ENCODE peak calls at places on chromosome 10, in nine cellular contexts. One of them, this sample, is unnamed.

GRCh38 chr10:9302142-9302746 is 1247.8 kb downstream of the GATA3 start:
- DNase-seq in H9: no peak
- DNase-seq in MM.1S: peak
- DNase-seq in PC-3: peak
- DNase-seq in neuronal stem cell: peak
- DNase-seq in HCT116: peak
- DNase-seq in GM23248: peak
- DNase-seq in fibroblast of lung: peak
- DNase-seq in IMR-90: peak
- DNase-seq in this sample: no peak

GRCh38 chr10:16386855-16387254 is 50.0 kb upstream of the PTER start:
- DNase-seq in IMR-90: no peak
- DNase-seq in neuronal stem cell: no peak
- DNase-seq in fibroblast of lung: no peak
- DNase-seq in H9: peak
- DNase-seq in PC-3: no peak
- DNase-seq in HCT116: no peak
- DNase-seq in MM.1S: no peak
- DNase-seq in GM23248: no peak
- DNase-seq in this sample: no peak

GRCh38 chr10:120477006-120477722 is 20.1 kb downstream of the PLPP4 start:
- DNase-seq in IMR-90: no peak
- DNase-seq in HCT116: no peak
- DNase-seq in H9: peak
- DNase-seq in neuronal stem cell: no peak
- DNase-seq in GM23248: peak
- DNase-seq in MM.1S: no peak
- DNase-seq in PC-3: no peak
- DNase-seq in fibroblast of lung: peak
- DNase-seq in this sample: no peak

GRCh38 chr10:101952196-101952595 is 103.8 kb downstream of the ARMH3 start:
- DNase-seq in MM.1S: no peak
- DNase-seq in HCT116: no peak
- DNase-seq in fibroblast of lung: peak
- DNase-seq in PC-3: no peak
- DNase-seq in IMR-90: peak
- DNase-seq in H9: no peak
- DNase-seq in GM23248: peak
- DNase-seq in neuronal stem cell: no peak
- DNase-seq in this sample: no peak

GRCh38 chr10:22783807-22784206 is 69.4 kb upstream of the PIP4K2A start:
- DNase-seq in IMR-90: no peak
- DNase-seq in HCT116: no peak
- DNase-seq in GM23248: no peak
- DNase-seq in fibroblast of lung: no peak
- DNase-seq in MM.1S: no peak
- DNase-seq in PC-3: no peak
- DNase-seq in neuronal stem cell: no peak
- DNase-seq in H9: no peak
- DNase-seq in this sample: no peak

GRCh38 chr10:110609592-110609991 is 34.5 kb upstream of the RBM20 start:
- DNase-seq in PC-3: peak
- DNase-seq in neuronal stem cell: no peak
- DNase-seq in fibroblast of lung: no peak
- DNase-seq in GM23248: no peak
- DNase-seq in H9: no peak
- DNase-seq in MM.1S: no peak
- DNase-seq in IMR-90: no peak
- DNase-seq in HCT116: peak
- DNase-seq in this sample: no peak

GRCh38 chr10:88389456-88389855 is 193.7 kb downstream of the RNLS start:
- DNase-seq in HCT116: no peak
- DNase-seq in H9: no peak
- DNase-seq in IMR-90: peak
- DNase-seq in fibroblast of lung: peak
- DNase-seq in GM23248: peak
- DNase-seq in MM.1S: peak
- DNase-seq in neuronal stem cell: no peak
- DNase-seq in PC-3: no peak
- DNase-seq in this sample: no peak

GRCh38 chr10:22622242-22622806 is 92.1 kb downstream of the PIP4K2A start:
- DNase-seq in fibroblast of lung: no peak
- DNase-seq in neuronal stem cell: no peak
- DNase-seq in MM.1S: no peak
- DNase-seq in GM23248: no peak
- DNase-seq in IMR-90: no peak
- DNase-seq in HCT116: no peak
- DNase-seq in H9: no peak
- DNase-seq in PC-3: no peak
- DNase-seq in this sample: peak

GRCh38 chr10:30384791-30385201 is 35.7 kb upstream of the MTPAP start:
- DNase-seq in IMR-90: peak
- DNase-seq in H9: peak
- DNase-seq in GM23248: peak
- DNase-seq in fibroblast of lung: peak
- DNase-seq in MM.1S: peak
- DNase-seq in PC-3: peak
- DNase-seq in HCT116: peak
- DNase-seq in neuronal stem cell: no peak
- DNase-seq in this sample: no peak

GRCh38 chr10:30383366-30383765 is 34.3 kb upstream of the MTPAP start:
- DNase-seq in GM23248: peak
- DNase-seq in IMR-90: peak
- DNase-seq in fibroblast of lung: peak
- DNase-seq in HCT116: no peak
- DNase-seq in MM.1S: no peak
- DNase-seq in H9: no peak
- DNase-seq in PC-3: no peak
- DNase-seq in neuronal stem cell: no peak
- DNase-seq in this sample: no peak

GRCh38 chr10:30386801-30387588 is 37.9 kb upstream of the MTPAP start:
- DNase-seq in PC-3: peak
- DNase-seq in HCT116: no peak
- DNase-seq in H9: no peak
- DNase-seq in MM.1S: no peak
- DNase-seq in GM23248: peak
- DNase-seq in neuronal stem cell: no peak
- DNase-seq in fibroblast of lung: peak
- DNase-seq in IMR-90: no peak
- DNase-seq in this sample: no peak

GRCh38 chr10:30387646-30388243 is 38.7 kb upstream of the MTPAP start:
- DNase-seq in HCT116: peak
- DNase-seq in IMR-90: no peak
- DNase-seq in PC-3: peak
- DNase-seq in MM.1S: no peak
- DNase-seq in neuronal stem cell: no peak
- DNase-seq in H9: no peak
- DNase-seq in fibroblast of lung: peak
- DNase-seq in GM23248: peak
- DNase-seq in this sample: no peak

DNA sequence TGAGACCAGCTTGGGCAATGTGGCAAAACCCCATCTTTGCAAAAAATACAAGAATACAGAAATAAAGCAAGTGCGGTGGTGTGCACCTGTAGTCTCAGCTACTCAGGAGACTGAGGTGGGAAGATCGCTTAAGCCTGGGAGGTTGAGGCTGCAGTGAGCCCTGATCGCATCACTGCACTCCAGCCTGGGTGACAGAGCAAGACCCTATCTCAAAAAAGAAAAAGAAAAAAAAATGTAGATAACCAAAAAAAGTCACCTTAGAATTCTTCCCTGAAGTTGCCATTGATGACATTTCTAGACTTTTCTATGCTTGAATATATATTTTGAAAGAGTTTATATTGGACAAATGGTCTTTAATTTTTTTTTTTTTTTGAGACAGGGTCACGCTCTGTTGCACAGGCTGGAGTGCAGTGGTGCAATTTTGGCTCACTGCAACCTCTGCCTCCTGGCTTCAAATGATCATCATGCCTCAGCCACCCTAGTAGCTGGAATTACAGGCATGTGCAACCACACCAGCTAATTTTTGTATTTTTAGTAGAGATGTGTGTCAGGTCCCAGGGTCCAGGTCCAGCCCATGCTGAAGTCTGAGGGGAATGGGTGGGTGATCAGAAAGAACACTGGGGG is 35.1 kb upstream of the MTPAP start:
- DNase-seq in PC-3: no peak
- DNase-seq in fibroblast of lung: no peak
- DNase-seq in neuronal stem cell: no peak
- DNase-seq in H9: no peak
- DNase-seq in MM.1S: no peak
- DNase-seq in IMR-90: no peak
- DNase-seq in HCT116: no peak
- DNase-seq in GM23248: no peak
- DNase-seq in this sample: no peak
- H3K9ac ChIP-seq in PC-3: no peak
- H3K9ac ChIP-seq in fibroblast of lung: no peak
- H3K9ac ChIP-seq in neuronal stem cell: no peak
- H3K9ac ChIP-seq in H9: no peak
- H3K9ac ChIP-seq in MM.1S: no peak
- H3K9ac ChIP-seq in IMR-90: no peak
- H3K9ac ChIP-seq in HCT116: no peak
- H3K9ac ChIP-seq in GM23248: no peak
- H3K9ac ChIP-seq in this sample: no peak

GRCh38 chr10:70493660-70494234 is 15.2 kb downstream of the PALD1 start:
- DNase-seq in neuronal stem cell: no peak
- DNase-seq in HCT116: no peak
- DNase-seq in IMR-90: no peak
- DNase-seq in fibroblast of lung: no peak
- DNase-seq in H9: peak
- DNase-seq in PC-3: no peak
- DNase-seq in GM23248: no peak
- DNase-seq in MM.1S: peak
- DNase-seq in this sample: peak

GRCh38 chr10:70494536-70494935 is 16.0 kb downstream of the PALD1 start:
- DNase-seq in HCT116: no peak
- DNase-seq in MM.1S: peak
- DNase-seq in neuronal stem cell: no peak
- DNase-seq in GM23248: peak
- DNase-seq in fibroblast of lung: peak
- DNase-seq in IMR-90: no peak
- DNase-seq in H9: no peak
- DNase-seq in PC-3: no peak
- DNase-seq in this sample: no peak

GRCh38 chr10:70491614-70492013 is 13.0 kb downstream of the PALD1 start:
- DNase-seq in neuronal stem cell: no peak
- DNase-seq in IMR-90: no peak
- DNase-seq in MM.1S: no peak
- DNase-seq in H9: no peak
- DNase-seq in PC-3: no peak
- DNase-seq in HCT116: no peak
- DNase-seq in GM23248: no peak
- DNase-seq in fibroblast of lung: no peak
- DNase-seq in this sample: no peak

GRCh38 chr10:70494966-70495365 is 16.4 kb downstream of the PALD1 start:
- DNase-seq in GM23248: no peak
- DNase-seq in neuronal stem cell: no peak
- DNase-seq in HCT116: no peak
- DNase-seq in fibroblast of lung: no peak
- DNase-seq in IMR-90: no peak
- DNase-seq in PC-3: no peak
- DNase-seq in MM.1S: peak
- DNase-seq in H9: no peak
- DNase-seq in this sample: no peak

GRCh38 chr10:70492786-70493659 is 14.5 kb downstream of the PALD1 start:
- DNase-seq in IMR-90: peak
- DNase-seq in H9: no peak
- DNase-seq in PC-3: peak
- DNase-seq in MM.1S: no peak
- DNase-seq in GM23248: peak
- DNase-seq in neuronal stem cell: no peak
- DNase-seq in fibroblast of lung: peak
- DNase-seq in HCT116: no peak
- DNase-seq in this sample: peak
- H3K9ac ChIP-seq in IMR-90: no peak
- H3K9ac ChIP-seq in H9: no peak
- H3K9ac ChIP-seq in PC-3: no peak
- H3K9ac ChIP-seq in MM.1S: peak
- H3K9ac ChIP-seq in GM23248: no peak
- H3K9ac ChIP-seq in neuronal stem cell: no peak
- H3K9ac ChIP-seq in fibroblast of lung: no peak
- H3K9ac ChIP-seq in HCT116: no peak
- H3K9ac ChIP-seq in this sample: no peak

GRCh38 chr10:11178606-11179221 is 161.0 kb downstream of the CELF2 start:
- DNase-seq in PC-3: no peak
- DNase-seq in GM23248: no peak
- DNase-seq in HCT116: no peak
- DNase-seq in H9: no peak
- DNase-seq in IMR-90: peak
- DNase-seq in neuronal stem cell: no peak
- DNase-seq in MM.1S: peak
- DNase-seq in fibroblast of lung: peak
- DNase-seq in this sample: no peak

GRCh38 chr10:11179231-11180105 is 161.8 kb downstream of the CELF2 start:
- DNase-seq in GM23248: no peak
- DNase-seq in IMR-90: no peak
- DNase-seq in MM.1S: peak
- DNase-seq in neuronal stem cell: no peak
- DNase-seq in H9: no peak
- DNase-seq in fibroblast of lung: no peak
- DNase-seq in HCT116: no peak
- DNase-seq in PC-3: no peak
- DNase-seq in this sample: no peak

GRCh38 chr10:11177926-11178453 is 160.3 kb downstream of the CELF2 start:
- DNase-seq in H9: no peak
- DNase-seq in GM23248: no peak
- DNase-seq in fibroblast of lung: peak
- DNase-seq in PC-3: no peak
- DNase-seq in neuronal stem cell: no peak
- DNase-seq in IMR-90: no peak
- DNase-seq in HCT116: no peak
- DNase-seq in MM.1S: peak
- DNase-seq in this sample: peak

GRCh38 chr10:11175823-11176243 is 158.2 kb downstream of the CELF2 start:
- DNase-seq in IMR-90: no peak
- DNase-seq in HCT116: no peak
- DNase-seq in fibroblast of lung: no peak
- DNase-seq in H9: no peak
- DNase-seq in neuronal stem cell: no peak
- DNase-seq in GM23248: no peak
- DNase-seq in PC-3: no peak
- DNase-seq in MM.1S: peak
- DNase-seq in this sample: no peak

DNA sequence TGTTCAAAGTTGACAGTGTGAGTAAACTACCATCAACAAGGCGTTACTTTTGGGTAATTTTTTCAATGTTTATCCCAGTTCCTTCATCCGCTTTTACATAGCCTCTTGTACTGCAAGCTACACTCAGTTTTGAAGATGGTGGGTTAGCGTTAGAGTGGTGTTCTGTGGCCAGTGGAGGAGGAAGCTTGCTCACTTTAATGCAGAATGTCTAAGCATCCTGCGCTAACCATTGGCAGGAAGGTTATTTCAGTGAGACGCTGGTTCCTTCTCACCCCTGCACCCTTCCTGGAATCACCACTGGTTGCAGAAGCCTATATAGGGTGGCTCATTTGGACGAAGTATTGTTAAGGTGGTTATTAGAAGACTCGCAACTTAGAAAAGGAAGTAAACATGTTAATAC is 159.1 kb downstream of the CELF2 start:
- DNase-seq in IMR-90: no peak
- DNase-seq in PC-3: no peak
- DNase-seq in fibroblast of lung: no peak
- DNase-seq in H9: no peak
- DNase-seq in HCT116: no peak
- DNase-seq in GM23248: no peak
- DNase-seq in neuronal stem cell: no peak
- DNase-seq in MM.1S: peak
- DNase-seq in this sample: no peak
- H3K9ac ChIP-seq in IMR-90: no peak
- H3K9ac ChIP-seq in PC-3: no peak
- H3K9ac ChIP-seq in fibroblast of lung: no peak
- H3K9ac ChIP-seq in H9: no peak
- H3K9ac ChIP-seq in HCT116: no peak
- H3K9ac ChIP-seq in GM23248: no peak
- H3K9ac ChIP-seq in neuronal stem cell: no peak
- H3K9ac ChIP-seq in MM.1S: peak
- H3K9ac ChIP-seq in this sample: no peak

GRCh38 chr10:31061941-31062340 is 30.3 kb upstream of the ZNF438 start:
- DNase-seq in GM23248: no peak
- DNase-seq in HCT116: no peak
- DNase-seq in PC-3: no peak
- DNase-seq in fibroblast of lung: no peak
- DNase-seq in neuronal stem cell: no peak
- DNase-seq in H9: no peak
- DNase-seq in MM.1S: no peak
- DNase-seq in IMR-90: no peak
- DNase-seq in this sample: no peak
- H3K9ac ChIP-seq in GM23248: no peak
- H3K9ac ChIP-seq in HCT116: no peak
- H3K9ac ChIP-seq in PC-3: no peak
- H3K9ac ChIP-seq in fibroblast of lung: no peak
- H3K9ac ChIP-seq in neuronal stem cell: no peak
- H3K9ac ChIP-seq in H9: no peak
- H3K9ac ChIP-seq in MM.1S: no peak
- H3K9ac ChIP-seq in IMR-90: no peak
- H3K9ac ChIP-seq in this sample: no peak